ENCODE peak calls at places on chromosomes 6 and 20, in five cellular contexts. One of them, this sample, is unnamed.

GRCh38 chr6:136767583-136768307 is 24.5 kb downstream of the MAP3K5 start:
- DNase-seq in activated naive CD4-positive, alpha-beta T cell treated with anti-CD3 and anti-CD28 coated beads, Interleukin-2, amount 10 ng/mL, durations not matched to agents 7 days and 5 days: no peak
- DNase-seq in mesothelial cell of epicardium: no peak
- DNase-seq in activated T-cell treated with anti-CD3 and anti-CD28 coated beads for 48 hours: no peak
- DNase-seq in progenitor cell of endocrine pancreas: no peak
- DNase-seq in this sample: no peak

GRCh38 chr6:121711472-121711871 is 276.0 kb downstream of the GJA1 start:
- DNase-seq in activated naive CD4-positive, alpha-beta T cell treated with anti-CD3 and anti-CD28 coated beads, Interleukin-2, amount 10 ng/mL, durations not matched to agents 7 days and 5 days: no peak
- DNase-seq in mesothelial cell of epicardium: no peak
- DNase-seq in activated T-cell treated with anti-CD3 and anti-CD28 coated beads for 48 hours: no peak
- DNase-seq in progenitor cell of endocrine pancreas: no peak
- DNase-seq in this sample: no peak

GRCh38 chr20:18831830-18832229 is 18.2 kb downstream of the SCP2D1 start:
- DNase-seq in activated naive CD4-positive, alpha-beta T cell treated with anti-CD3 and anti-CD28 coated beads, Interleukin-2, amount 10 ng/mL, durations not matched to agents 7 days and 5 days: no peak
- DNase-seq in mesothelial cell of epicardium: no peak
- DNase-seq in activated T-cell treated with anti-CD3 and anti-CD28 coated beads for 48 hours: no peak
- DNase-seq in progenitor cell of endocrine pancreas: no peak
- DNase-seq in this sample: no peak

GRCh38 chr20:34628026-34628425 is 48.9 kb downstream of the PIGU start:
- DNase-seq in activated naive CD4-positive, alpha-beta T cell treated with anti-CD3 and anti-CD28 coated beads, Interleukin-2, amount 10 ng/mL, durations not matched to agents 7 days and 5 days: no peak
- DNase-seq in mesothelial cell of epicardium: no peak
- DNase-seq in activated T-cell treated with anti-CD3 and anti-CD28 coated beads for 48 hours: no peak
- DNase-seq in progenitor cell of endocrine pancreas: no peak
- DNase-seq in this sample: no peak

GRCh38 chr6:31559958-31560696 is 12.0 kb upstream of the LTA start:
- DNase-seq in activated naive CD4-positive, alpha-beta T cell treated with anti-CD3 and anti-CD28 coated beads, Interleukin-2, amount 10 ng/mL, durations not matched to agents 7 days and 5 days: peak
- DNase-seq in mesothelial cell of epicardium: no peak
- DNase-seq in activated T-cell treated with anti-CD3 and anti-CD28 coated beads for 48 hours: no peak
- DNase-seq in progenitor cell of endocrine pancreas: no peak
- DNase-seq in this sample: no peak

GRCh38 chr20:57476073-57476526 is 48.8 kb downstream of the CTCFL start:
- DNase-seq in activated naive CD4-positive, alpha-beta T cell treated with anti-CD3 and anti-CD28 coated beads, Interleukin-2, amount 10 ng/mL, durations not matched to agents 7 days and 5 days: no peak
- DNase-seq in mesothelial cell of epicardium: no peak
- DNase-seq in activated T-cell treated with anti-CD3 and anti-CD28 coated beads for 48 hours: no peak
- DNase-seq in progenitor cell of endocrine pancreas: no peak
- DNase-seq in this sample: no peak

GRCh38 chr6:10048370-10049297 is 366.2 kb downstream of the TFAP2A start:
- DNase-seq in activated naive CD4-positive, alpha-beta T cell treated with anti-CD3 and anti-CD28 coated beads, Interleukin-2, amount 10 ng/mL, durations not matched to agents 7 days and 5 days: no peak
- DNase-seq in mesothelial cell of epicardium: no peak
- DNase-seq in activated T-cell treated with anti-CD3 and anti-CD28 coated beads for 48 hours: no peak
- DNase-seq in progenitor cell of endocrine pancreas: no peak
- DNase-seq in this sample: no peak

GRCh38 chr6:35507221-35507620 is 5.5 kb downstream of the TULP1 start:
- DNase-seq in activated naive CD4-positive, alpha-beta T cell treated with anti-CD3 and anti-CD28 coated beads, Interleukin-2, amount 10 ng/mL, durations not matched to agents 7 days and 5 days: no peak
- DNase-seq in mesothelial cell of epicardium: no peak
- DNase-seq in activated T-cell treated with anti-CD3 and anti-CD28 coated beads for 48 hours: no peak
- DNase-seq in progenitor cell of endocrine pancreas: no peak
- DNase-seq in this sample: no peak

GRCh38 chr6:129671442-129672344 is 38.3 kb downstream of the ARHGAP18 start:
- DNase-seq in activated naive CD4-positive, alpha-beta T cell treated with anti-CD3 and anti-CD28 coated beads, Interleukin-2, amount 10 ng/mL, durations not matched to agents 7 days and 5 days: peak
- DNase-seq in mesothelial cell of epicardium: no peak
- DNase-seq in activated T-cell treated with anti-CD3 and anti-CD28 coated beads for 48 hours: peak
- DNase-seq in progenitor cell of endocrine pancreas: no peak
- DNase-seq in this sample: no peak

GRCh38 chr6:28940294-28940858 is 16.6 kb upstream of the TRIM27 start:
- DNase-seq in activated naive CD4-positive, alpha-beta T cell treated with anti-CD3 and anti-CD28 coated beads, Interleukin-2, amount 10 ng/mL, durations not matched to agents 7 days and 5 days: peak
- DNase-seq in mesothelial cell of epicardium: no peak
- DNase-seq in activated T-cell treated with anti-CD3 and anti-CD28 coated beads for 48 hours: peak
- DNase-seq in progenitor cell of endocrine pancreas: no peak
- DNase-seq in this sample: peak

GRCh38 chr20:58408603-58409246 is 19.7 kb downstream of the VAPB start:
- DNase-seq in activated naive CD4-positive, alpha-beta T cell treated with anti-CD3 and anti-CD28 coated beads, Interleukin-2, amount 10 ng/mL, durations not matched to agents 7 days and 5 days: no peak
- DNase-seq in mesothelial cell of epicardium: no peak
- DNase-seq in activated T-cell treated with anti-CD3 and anti-CD28 coated beads for 48 hours: no peak
- DNase-seq in progenitor cell of endocrine pancreas: no peak
- DNase-seq in this sample: no peak

GRCh38 chr6:118940770-118941169 is 5.8 kb upstream of the MCM9 start:
- DNase-seq in activated naive CD4-positive, alpha-beta T cell treated with anti-CD3 and anti-CD28 coated beads, Interleukin-2, amount 10 ng/mL, durations not matched to agents 7 days and 5 days: no peak
- DNase-seq in mesothelial cell of epicardium: no peak
- DNase-seq in activated T-cell treated with anti-CD3 and anti-CD28 coated beads for 48 hours: no peak
- DNase-seq in progenitor cell of endocrine pancreas: no peak
- DNase-seq in this sample: no peak

GRCh38 chr20:41276317-41276751 is 41.2 kb downstream of the ZHX3 start:
- DNase-seq in activated naive CD4-positive, alpha-beta T cell treated with anti-CD3 and anti-CD28 coated beads, Interleukin-2, amount 10 ng/mL, durations not matched to agents 7 days and 5 days: no peak
- DNase-seq in mesothelial cell of epicardium: no peak
- DNase-seq in activated T-cell treated with anti-CD3 and anti-CD28 coated beads for 48 hours: no peak
- DNase-seq in progenitor cell of endocrine pancreas: no peak
- DNase-seq in this sample: no peak

GRCh38 chr6:133958782-133959181 is 5.8 kb downstream of the TBPL1 start:
- DNase-seq in activated naive CD4-positive, alpha-beta T cell treated with anti-CD3 and anti-CD28 coated beads, Interleukin-2, amount 10 ng/mL, durations not matched to agents 7 days and 5 days: no peak
- DNase-seq in mesothelial cell of epicardium: no peak
- DNase-seq in activated T-cell treated with anti-CD3 and anti-CD28 coated beads for 48 hours: no peak
- DNase-seq in progenitor cell of endocrine pancreas: no peak
- DNase-seq in this sample: no peak

GRCh38 chr6:26215200-26216014 is 128.2 kb downstream of the HFE start:
- DNase-seq in activated naive CD4-positive, alpha-beta T cell treated with anti-CD3 and anti-CD28 coated beads, Interleukin-2, amount 10 ng/mL, durations not matched to agents 7 days and 5 days: peak
- DNase-seq in mesothelial cell of epicardium: no peak
- DNase-seq in activated T-cell treated with anti-CD3 and anti-CD28 coated beads for 48 hours: no peak
- DNase-seq in progenitor cell of endocrine pancreas: no peak
- DNase-seq in this sample: no peak

GRCh38 chr6:11925805-11926204 is 86.3 kb upstream of the HIVEP1 start:
- DNase-seq in activated naive CD4-positive, alpha-beta T cell treated with anti-CD3 and anti-CD28 coated beads, Interleukin-2, amount 10 ng/mL, durations not matched to agents 7 days and 5 days: no peak
- DNase-seq in mesothelial cell of epicardium: no peak
- DNase-seq in activated T-cell treated with anti-CD3 and anti-CD28 coated beads for 48 hours: no peak
- DNase-seq in progenitor cell of endocrine pancreas: no peak
- DNase-seq in this sample: no peak

GRCh38 chr20:58393299-58393698 is 4.3 kb downstream of the VAPB start:
- DNase-seq in activated naive CD4-positive, alpha-beta T cell treated with anti-CD3 and anti-CD28 coated beads, Interleukin-2, amount 10 ng/mL, durations not matched to agents 7 days and 5 days: no peak
- DNase-seq in mesothelial cell of epicardium: no peak
- DNase-seq in activated T-cell treated with anti-CD3 and anti-CD28 coated beads for 48 hours: no peak
- DNase-seq in progenitor cell of endocrine pancreas: no peak
- DNase-seq in this sample: no peak